ENCODE peak calls at places on chromosome 1, in four cellular contexts. One of them, this sample, is unnamed.

GRCh38 chr1:22043175-22043769 is 9.2 kb upstream of the CDC42 start:
- DNase-seq in IMR-90: no peak
- DNase-seq in H1: no peak
- DNase-seq in H9: no peak
- DNase-seq in this sample: no peak

GRCh38 chr1:246447501-246447900 is 59.6 kb downstream of the SMYD3 start:
- DNase-seq in IMR-90: peak; percentile 28
- DNase-seq in H1: no peak
- DNase-seq in H9: no peak
- DNase-seq in this sample: no peak

GRCh38 chr1:32241011-32241763 is 5.8 kb upstream of the FAM167B start:
- DNase-seq in IMR-90: peak; percentile 66
- DNase-seq in H1: no peak
- DNase-seq in H9: peak; percentile 76
- DNase-seq in this sample: peak; percentile 75

GRCh38 chr1:90725961-90726715 is 9.0 kb upstream of the BARHL2 start:
- DNase-seq in IMR-90: peak; percentile 1
- DNase-seq in H1: no peak
- DNase-seq in H9: no peak
- DNase-seq in this sample: peak; percentile 60

GRCh38 chr1:224168859-224169380 is 14.1 kb upstream of the DEGS1 start:
- DNase-seq in IMR-90: peak; percentile 91
- DNase-seq in H1: no peak
- DNase-seq in H9: no peak
- DNase-seq in this sample: no peak

GRCh38 chr1:214022229-214022791 is 34.5 kb downstream of the PROX1 start:
- DNase-seq in IMR-90: no peak
- DNase-seq in H1: no peak
- DNase-seq in H9: no peak
- DNase-seq in this sample: no peak

GRCh38 chr1:113109908-113110554 is 37.0 kb downstream of the LRIG2 start:
- DNase-seq in IMR-90: peak; percentile 98
- DNase-seq in H1: no peak
- DNase-seq in H9: no peak
- DNase-seq in this sample: no peak

GRCh38 chr1:84750110-84750509 is 59.8 kb upstream of the SSX2IP start:
- DNase-seq in IMR-90: no peak
- DNase-seq in H1: no peak
- DNase-seq in H9: no peak
- DNase-seq in this sample: no peak

GRCh38 chr1:230158422-230159291 is 91.6 kb downstream of the GALNT2 start:
- DNase-seq in IMR-90: no peak
- DNase-seq in H1: no peak
- DNase-seq in H9: peak; percentile 17
- DNase-seq in this sample: no peak

GRCh38 chr1:85279463-85280080 is 3.1 kb upstream of the BCL10 start:
- DNase-seq in IMR-90: no peak
- DNase-seq in H1: no peak
- DNase-seq in H9: no peak
- DNase-seq in this sample: no peak

GRCh38 chr1:34846265-34846664 is 13.3 kb downstream of the SMIM12 start:
- DNase-seq in IMR-90: no peak
- DNase-seq in H1: no peak
- DNase-seq in H9: no peak
- DNase-seq in this sample: no peak

GRCh38 chr1:234348964-234349363 is 24.3 kb upstream of the COA6 start:
- DNase-seq in IMR-90: no peak
- DNase-seq in H1: no peak
- DNase-seq in H9: no peak
- DNase-seq in this sample: no peak

GRCh38 chr1:203519053-203519770 is 25.3 kb downstream of the OPTC start:
- DNase-seq in IMR-90: no peak
- DNase-seq in H1: peak; percentile 85
- DNase-seq in H9: peak; percentile 94
- DNase-seq in this sample: peak; percentile 96

GRCh38 chr1:226109829-226110248 is 47.3 kb downstream of the H3-3A start:
- DNase-seq in IMR-90: peak; percentile 70
- DNase-seq in H1: no peak
- DNase-seq in H9: peak; percentile 84
- DNase-seq in this sample: peak; percentile 93

GRCh38 chr1:98472878-98473277 is 188.6 kb upstream of the SNX7 start:
- DNase-seq in IMR-90: no peak
- DNase-seq in H1: no peak
- DNase-seq in H9: no peak
- DNase-seq in this sample: no peak

GRCh38 chr1:227947678-227948492 is at the start of gene WNT9A:
- DNase-seq in IMR-90: peak; percentile 49
- DNase-seq in H1: no peak
- DNase-seq in H9: no peak
- DNase-seq in this sample: peak; percentile 71

GRCh38 chr1:59128239-59128736 is 168.6 kb upstream of the FGGY start:
- DNase-seq in IMR-90: peak; percentile 66
- DNase-seq in H1: no peak
- DNase-seq in H9: no peak
- DNase-seq in this sample: no peak

GRCh38 chr1:233796146-233796798 is 108.2 kb upstream of the SLC35F3 start:
- DNase-seq in IMR-90: no peak
- DNase-seq in H1: no peak
- DNase-seq in H9: no peak
- DNase-seq in this sample: no peak

GRCh38 chr1:91736146-91736998 is 149.6 kb downstream of the TGFBR3 start:
- DNase-seq in IMR-90: peak; percentile 58
- DNase-seq in H1: no peak
- DNase-seq in H9: no peak
- DNase-seq in this sample: no peak

GRCh38 chr1:77513839-77514763 is 168.4 kb downstream of the ZZZ3 start:
- DNase-seq in IMR-90: peak; percentile 86
- DNase-seq in H1: peak; percentile 33
- DNase-seq in H9: peak; percentile 50
- DNase-seq in this sample: peak; percentile 87

GRCh38 chr1:85314726-85315125 is 38.3 kb upstream of the BCL10 start:
- DNase-seq in IMR-90: peak; percentile 62
- DNase-seq in H1: no peak
- DNase-seq in H9: no peak
- DNase-seq in this sample: peak; percentile 17

GRCh38 chr1:181206513-181206912 is 118.0 kb downstream of the IER5 start:
- DNase-seq in IMR-90: no peak
- DNase-seq in H1: no peak
- DNase-seq in H9: no peak
- DNase-seq in this sample: no peak

GRCh38 chr1:23403038-23403336 is 21.6 kb downstream of the TCEA3 start:
- DNase-seq in IMR-90: peak; percentile 86
- DNase-seq in H1: no peak
- DNase-seq in H9: no peak
- DNase-seq in this sample: peak; percentile 34

GRCh38 chr1:239819075-239819474 is 272.6 kb upstream of the FMN2 start:
- DNase-seq in IMR-90: no peak
- DNase-seq in H1: no peak
- DNase-seq in H9: no peak
- DNase-seq in this sample: peak; percentile 47

GRCh38 chr1:215056584-215056983 is 26.0 kb upstream of the KCNK2 start:
- DNase-seq in IMR-90: peak; percentile 82
- DNase-seq in H1: no peak
- DNase-seq in H9: no peak
- DNase-seq in this sample: no peak

GRCh38 chr1:156801409-156802121 is 15.1 kb downstream of the SH2D2A start:
- DNase-seq in IMR-90: peak; percentile 54
- DNase-seq in H1: no peak
- DNase-seq in H9: no peak
- DNase-seq in this sample: no peak

GRCh38 chr1:170145691-170146676 is at the start of gene NTMT2:
- DNase-seq in IMR-90: peak; percentile 8
- DNase-seq in H1: peak; percentile 88
- DNase-seq in H9: peak; percentile 78
- DNase-seq in this sample: peak; percentile 94

GRCh38 chr1:22855668-22856606 is 116.7 kb downstream of the LACTBL1 start:
- DNase-seq in IMR-90: no peak
- DNase-seq in H1: no peak
- DNase-seq in H9: no peak
- DNase-seq in this sample: no peak

DNA sequence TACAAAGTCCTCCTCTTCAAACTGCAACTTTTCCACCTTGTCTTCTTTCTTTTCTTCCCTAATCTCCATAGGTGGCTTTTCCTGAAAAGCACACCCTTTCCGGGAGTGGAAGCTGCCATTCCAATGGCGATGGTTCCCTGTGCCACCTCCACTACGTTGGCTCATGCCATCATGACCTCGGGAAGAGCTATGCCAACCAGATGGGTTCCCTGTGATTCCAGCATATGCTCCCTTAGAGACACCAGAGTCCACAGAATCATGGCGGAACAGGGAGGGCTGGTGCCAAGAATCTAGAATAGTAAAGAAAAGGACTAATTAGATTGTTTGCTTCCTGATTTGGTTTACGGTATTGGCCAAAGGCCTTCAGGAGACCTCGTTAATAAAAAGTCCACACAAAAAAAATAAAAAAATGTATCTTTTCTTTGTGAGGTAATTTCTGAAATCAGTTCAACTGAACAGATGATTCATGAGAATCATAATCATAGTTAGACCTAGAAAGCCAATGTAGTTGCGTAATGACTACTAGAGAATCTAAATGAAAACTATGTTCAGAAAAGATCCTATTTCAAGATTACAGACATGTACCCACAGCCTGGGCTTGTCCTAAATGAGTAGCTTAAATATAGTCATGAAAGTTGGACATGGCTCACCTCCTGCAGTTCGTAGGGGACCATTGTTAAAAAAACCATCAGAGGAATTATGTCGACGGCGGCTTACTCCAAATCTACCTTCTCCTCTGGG is 30.9 kb upstream of the CCDC17 start:
- DNase-seq in IMR-90: peak; percentile 65
- DNase-seq in H1: no peak
- DNase-seq in H9: no peak
- DNase-seq in this sample: no peak
- H3K56ac ChIP-seq in IMR-90: no peak overlapping the region
- H3K56ac ChIP-seq in H1: no peak overlapping the region
- H3K56ac ChIP-seq in H9: no peak overlapping the region
- H3K56ac ChIP-seq in this sample: no peak overlapping the region

GRCh38 chr1:19708558-19708957 is 43.9 kb downstream of the HTR6 start:
- DNase-seq in IMR-90: no peak
- DNase-seq in H1: no peak
- DNase-seq in H9: no peak
- DNase-seq in this sample: no peak

GRCh38 chr1:19709255-19709765 is 44.6 kb downstream of the HTR6 start:
- DNase-seq in IMR-90: no peak
- DNase-seq in H1: no peak
- DNase-seq in H9: no peak
- DNase-seq in this sample: no peak

GRCh38 chr1:19715334-19716203 is 50.9 kb downstream of the HTR6 start:
- DNase-seq in IMR-90: peak; percentile 93
- DNase-seq in H1: peak; percentile 96
- DNase-seq in H9: peak; percentile 99
- DNase-seq in this sample: peak; percentile 99

GRCh38 chr1:19710825-19711611 is 46.3 kb downstream of the HTR6 start:
- DNase-seq in IMR-90: no peak
- DNase-seq in H1: no peak
- DNase-seq in H9: no peak
- DNase-seq in this sample: no peak

DNA sequence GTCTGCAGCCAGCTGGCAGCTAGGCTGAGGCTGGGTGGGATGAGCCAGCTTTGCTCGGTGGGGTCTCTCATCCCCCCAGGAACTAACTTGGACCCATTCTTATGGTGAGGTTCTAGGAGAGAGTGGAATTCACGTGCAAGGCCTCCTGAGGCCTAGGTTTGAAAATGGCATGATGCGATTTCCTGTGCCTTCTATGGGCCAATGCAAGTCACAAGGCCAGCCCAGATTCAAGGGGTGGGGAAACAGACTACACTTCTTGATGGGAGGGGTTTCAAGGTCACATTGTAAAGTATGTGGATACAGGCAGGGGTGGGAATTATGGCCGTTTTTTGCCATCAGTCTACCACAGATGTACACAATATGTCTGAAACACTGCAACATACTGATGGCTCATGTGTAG is 48.3 kb downstream of the HTR6 start:
- DNase-seq in IMR-90: no peak
- DNase-seq in H1: no peak
- DNase-seq in H9: no peak
- DNase-seq in this sample: no peak
- H3K27ac ChIP-seq in IMR-90: no peak overlapping the region
- H3K27ac ChIP-seq in H1: no peak overlapping the region
- H3K27ac ChIP-seq in H9: no peak overlapping the region
- H3K27ac ChIP-seq in this sample: no peak overlapping the region

GRCh38 chr1:100001462-100001861 is 31.7 kb downstream of the SLC35A3 start:
- DNase-seq in IMR-90: no peak
- DNase-seq in H1: no peak
- DNase-seq in H9: no peak
- DNase-seq in this sample: no peak

GRCh38 chr1:100005424-100005823 is 35.6 kb downstream of the SLC35A3 start:
- DNase-seq in IMR-90: no peak
- DNase-seq in H1: no peak
- DNase-seq in H9: no peak
- DNase-seq in this sample: no peak

GRCh38 chr1:100010804-100011203 is 41.0 kb downstream of the SLC35A3 start:
- DNase-seq in IMR-90: no peak
- DNase-seq in H1: no peak
- DNase-seq in H9: no peak
- DNase-seq in this sample: no peak

GRCh38 chr1:100009458-100009857 is 39.7 kb downstream of the SLC35A3 start:
- DNase-seq in IMR-90: peak; percentile 71
- DNase-seq in H1: no peak
- DNase-seq in H9: no peak
- DNase-seq in this sample: peak; percentile 55

DNA sequence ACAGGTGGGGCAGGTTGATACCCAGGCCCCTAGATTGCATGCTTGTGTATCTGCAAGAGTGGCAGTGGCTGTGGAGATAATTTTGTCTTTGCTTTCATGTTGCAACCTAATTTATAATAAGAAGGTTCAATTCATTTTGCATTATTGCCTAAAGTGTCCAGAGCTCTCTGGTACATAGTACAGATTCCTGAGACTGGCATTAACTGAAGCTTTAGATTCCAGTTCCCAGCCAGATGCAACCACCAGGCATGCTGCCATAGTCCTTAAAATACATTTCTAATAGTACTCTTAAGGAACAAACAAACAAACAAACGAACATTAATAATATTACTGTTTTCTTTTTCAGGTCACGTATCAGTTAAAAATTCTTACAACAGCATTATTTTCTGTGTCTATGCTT is 36.9 kb downstream of the SLC35A3 start:
- DNase-seq in IMR-90: no peak
- DNase-seq in H1: no peak
- DNase-seq in H9: no peak
- DNase-seq in this sample: no peak
- H3K56ac ChIP-seq in IMR-90: no peak overlapping the region
- H3K56ac ChIP-seq in H1: no peak overlapping the region
- H3K56ac ChIP-seq in H9: no peak overlapping the region
- H3K56ac ChIP-seq in this sample: no peak overlapping the region

DNA sequence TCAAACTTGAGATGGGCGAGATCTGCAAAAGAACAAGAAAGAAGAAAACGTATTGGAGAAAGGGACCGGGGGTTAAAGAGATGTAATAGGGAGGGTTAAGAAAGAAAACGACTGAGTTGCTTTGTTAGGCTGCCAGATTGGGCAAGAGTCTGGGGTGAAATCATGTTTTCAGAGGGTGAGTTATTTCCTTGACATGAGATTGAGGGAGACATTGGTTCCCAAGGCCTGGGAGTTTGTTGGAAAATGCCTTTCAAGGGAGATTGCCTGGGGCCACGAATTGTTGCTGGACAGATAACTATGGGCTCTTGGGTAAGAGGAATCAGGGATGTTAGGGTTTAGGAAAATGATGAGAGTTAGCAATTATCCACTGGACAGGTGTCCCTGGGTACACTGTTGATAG is 776 bp upstream of the CADM3 start:
- DNase-seq in IMR-90: no peak
- DNase-seq in H1: no peak
- DNase-seq in H9: no peak
- DNase-seq in this sample: peak; percentile 28
- H3K27ac ChIP-seq in IMR-90: no peak overlapping the region
- H3K27ac ChIP-seq in H1: no peak overlapping the region
- H3K27ac ChIP-seq in H9: no peak overlapping the region
- H3K27ac ChIP-seq in this sample: no peak overlapping the region